ENCODE peak calls at places on chromosomes 16 and 17, in ten cellular contexts. One of them, this sample, is unnamed.
A peak's percentile ranks its signal among the peaks of the same experiment; 100 is the strongest.

GRCh38 chr16:87828071-87828971 is 41.0 kb downstream of the SLC7A5 start:
- DNase-seq in neural crest cell: no peak
- DNase-seq in breast epithelium: no peak
- DNase-seq in upper lobe of right lung: no peak
- DNase-seq in Peyer's patch: no peak
- DNase-seq in psoas muscle: no peak
- DNase-seq in dorsolateral prefrontal cortex: no peak
- DNase-seq in cardiac fibroblast: no peak
- DNase-seq in fibroblast of pulmonary artery: no peak
- DNase-seq in A549: peak; percentile 81
- DNase-seq in this sample: no peak

GRCh38 chr17:44766409-44767038 is 7.7 kb downstream of the ADAM11 start:
- DNase-seq in neural crest cell: no peak
- DNase-seq in psoas muscle: no peak
- DNase-seq in fibroblast of pulmonary artery: no peak
- DNase-seq in dorsolateral prefrontal cortex: no peak
- DNase-seq in A549: no peak
- DNase-seq in cardiac fibroblast: no peak
- DNase-seq in breast epithelium: no peak
- DNase-seq in Peyer's patch: no peak
- DNase-seq in upper lobe of right lung: no peak
- DNase-seq in this sample: no peak

GRCh38 chr17:51668963-51669246 is 408.6 kb downstream of the UTP18 start:
- DNase-seq in A549: no peak
- DNase-seq in upper lobe of right lung: no peak
- DNase-seq in Peyer's patch: no peak
- DNase-seq in psoas muscle: no peak
- DNase-seq in cardiac fibroblast: no peak
- DNase-seq in fibroblast of pulmonary artery: no peak
- DNase-seq in neural crest cell: no peak
- DNase-seq in breast epithelium: no peak
- DNase-seq in dorsolateral prefrontal cortex: no peak
- DNase-seq in this sample: no peak

GRCh38 chr17:44363613-44364159 is at the start of gene FAM171A2:
- DNase-seq in dorsolateral prefrontal cortex: no peak
- DNase-seq in A549: peak; percentile 66
- DNase-seq in neural crest cell: peak; percentile 78
- DNase-seq in cardiac fibroblast: peak; percentile 35
- DNase-seq in breast epithelium: no peak
- DNase-seq in upper lobe of right lung: peak; percentile 84
- DNase-seq in Peyer's patch: peak; percentile 73
- DNase-seq in fibroblast of pulmonary artery: peak; percentile 57
- DNase-seq in psoas muscle: peak; percentile 63
- DNase-seq in this sample: peak; percentile 89

GRCh38 chr16:15553313-15554088 is 89.5 kb downstream of the MARF1 start:
- DNase-seq in psoas muscle: no peak
- DNase-seq in A549: no peak
- DNase-seq in fibroblast of pulmonary artery: no peak
- DNase-seq in neural crest cell: no peak
- DNase-seq in breast epithelium: no peak
- DNase-seq in dorsolateral prefrontal cortex: no peak
- DNase-seq in cardiac fibroblast: peak; percentile 22
- DNase-seq in Peyer's patch: no peak
- DNase-seq in upper lobe of right lung: no peak
- DNase-seq in this sample: no peak

GRCh38 chr16:24077292-24077691 is 178.8 kb upstream of the CACNG3 start:
- DNase-seq in upper lobe of right lung: no peak
- DNase-seq in Peyer's patch: no peak
- DNase-seq in neural crest cell: no peak
- DNase-seq in A549: no peak
- DNase-seq in cardiac fibroblast: no peak
- DNase-seq in breast epithelium: no peak
- DNase-seq in psoas muscle: no peak
- DNase-seq in fibroblast of pulmonary artery: no peak
- DNase-seq in dorsolateral prefrontal cortex: no peak
- DNase-seq in this sample: no peak

GRCh38 chr17:45574376-45574775 is 83.9 kb upstream of the PLEKHM1 start:
- DNase-seq in neural crest cell: no peak
- DNase-seq in A549: peak; percentile 10
- DNase-seq in breast epithelium: no peak
- DNase-seq in Peyer's patch: no peak
- DNase-seq in dorsolateral prefrontal cortex: no peak
- DNase-seq in psoas muscle: no peak
- DNase-seq in upper lobe of right lung: no peak
- DNase-seq in fibroblast of pulmonary artery: peak; percentile 58
- DNase-seq in cardiac fibroblast: peak; percentile 75
- DNase-seq in this sample: no peak

GRCh38 chr17:49588312-49588711 is 12.6 kb downstream of the NXPH3 start:
- DNase-seq in neural crest cell: no peak
- DNase-seq in cardiac fibroblast: no peak
- DNase-seq in breast epithelium: no peak
- DNase-seq in A549: no peak
- DNase-seq in dorsolateral prefrontal cortex: no peak
- DNase-seq in Peyer's patch: no peak
- DNase-seq in psoas muscle: no peak
- DNase-seq in upper lobe of right lung: no peak
- DNase-seq in fibroblast of pulmonary artery: no peak
- DNase-seq in this sample: no peak

GRCh38 chr17:13030459-13031305 is 12.9 kb upstream of the ELAC2 start:
- DNase-seq in cardiac fibroblast: peak; percentile 71
- DNase-seq in upper lobe of right lung: no peak
- DNase-seq in fibroblast of pulmonary artery: peak; percentile 69
- DNase-seq in psoas muscle: no peak
- DNase-seq in neural crest cell: peak; percentile 69
- DNase-seq in A549: peak; percentile 57
- DNase-seq in breast epithelium: no peak
- DNase-seq in dorsolateral prefrontal cortex: no peak
- DNase-seq in Peyer's patch: no peak
- DNase-seq in this sample: peak; percentile 68

GRCh38 chr16:28609631-28610594 is at the start of gene SULT1A1:
- DNase-seq in neural crest cell: no peak
- DNase-seq in upper lobe of right lung: peak; percentile 92
- DNase-seq in psoas muscle: peak; percentile 41
- DNase-seq in cardiac fibroblast: peak; percentile 6
- DNase-seq in fibroblast of pulmonary artery: peak; percentile 60
- DNase-seq in dorsolateral prefrontal cortex: no peak
- DNase-seq in Peyer's patch: peak; percentile 96
- DNase-seq in breast epithelium: peak; percentile 81
- DNase-seq in A549: no peak
- DNase-seq in this sample: no peak

GRCh38 chr17:61837175-61838051 is 25.9 kb downstream of the BRIP1 start:
- DNase-seq in psoas muscle: peak; percentile 21
- DNase-seq in A549: peak; percentile 80
- DNase-seq in fibroblast of pulmonary artery: peak; percentile 87
- DNase-seq in breast epithelium: no peak
- DNase-seq in upper lobe of right lung: no peak
- DNase-seq in neural crest cell: peak; percentile 50
- DNase-seq in dorsolateral prefrontal cortex: no peak
- DNase-seq in cardiac fibroblast: peak; percentile 87
- DNase-seq in Peyer's patch: peak; percentile 58
- DNase-seq in this sample: peak; percentile 26

GRCh38 chr17:50562266-50563094 is 2.0 kb downstream of the CACNA1G start:
- DNase-seq in fibroblast of pulmonary artery: no peak
- DNase-seq in neural crest cell: no peak
- DNase-seq in Peyer's patch: no peak
- DNase-seq in breast epithelium: no peak
- DNase-seq in psoas muscle: no peak
- DNase-seq in cardiac fibroblast: no peak
- DNase-seq in dorsolateral prefrontal cortex: no peak
- DNase-seq in A549: no peak
- DNase-seq in upper lobe of right lung: no peak
- DNase-seq in this sample: no peak

GRCh38 chr16:49618955-49619354 is 237.0 kb downstream of the ZNF423 start:
- DNase-seq in cardiac fibroblast: no peak
- DNase-seq in neural crest cell: no peak
- DNase-seq in fibroblast of pulmonary artery: no peak
- DNase-seq in A549: no peak
- DNase-seq in dorsolateral prefrontal cortex: no peak
- DNase-seq in psoas muscle: no peak
- DNase-seq in breast epithelium: no peak
- DNase-seq in Peyer's patch: no peak
- DNase-seq in upper lobe of right lung: no peak
- DNase-seq in this sample: no peak

GRCh38 chr16:86834451-86835035 is 256.2 kb downstream of the FOXL1 start:
- DNase-seq in cardiac fibroblast: peak; percentile 66
- DNase-seq in neural crest cell: peak; percentile 13
- DNase-seq in A549: peak; percentile 19
- DNase-seq in fibroblast of pulmonary artery: peak; percentile 42
- DNase-seq in breast epithelium: no peak
- DNase-seq in upper lobe of right lung: no peak
- DNase-seq in psoas muscle: no peak
- DNase-seq in Peyer's patch: no peak
- DNase-seq in dorsolateral prefrontal cortex: no peak
- DNase-seq in this sample: no peak

GRCh38 chr17:57485566-57485865 is 229.2 kb downstream of the MSI2 start:
- DNase-seq in neural crest cell: no peak
- DNase-seq in dorsolateral prefrontal cortex: no peak
- DNase-seq in upper lobe of right lung: no peak
- DNase-seq in A549: no peak
- DNase-seq in fibroblast of pulmonary artery: no peak
- DNase-seq in breast epithelium: no peak
- DNase-seq in cardiac fibroblast: no peak
- DNase-seq in Peyer's patch: no peak
- DNase-seq in psoas muscle: no peak
- DNase-seq in this sample: no peak

GRCh38 chr16:61862756-61863155 is 173.5 kb downstream of the CDH8 start:
- DNase-seq in cardiac fibroblast: no peak
- DNase-seq in breast epithelium: no peak
- DNase-seq in fibroblast of pulmonary artery: no peak
- DNase-seq in neural crest cell: no peak
- DNase-seq in upper lobe of right lung: no peak
- DNase-seq in Peyer's patch: no peak
- DNase-seq in psoas muscle: no peak
- DNase-seq in dorsolateral prefrontal cortex: no peak
- DNase-seq in A549: no peak
- DNase-seq in this sample: no peak

GRCh38 chr16:16871196-16871595 is 492.3 kb downstream of the NPIPA7 start:
- DNase-seq in Peyer's patch: no peak
- DNase-seq in fibroblast of pulmonary artery: no peak
- DNase-seq in breast epithelium: no peak
- DNase-seq in dorsolateral prefrontal cortex: no peak
- DNase-seq in psoas muscle: no peak
- DNase-seq in upper lobe of right lung: no peak
- DNase-seq in A549: no peak
- DNase-seq in cardiac fibroblast: no peak
- DNase-seq in neural crest cell: no peak
- DNase-seq in this sample: no peak

GRCh38 chr17:81046770-81047359 is 11.9 kb downstream of the BAIAP2 start:
- DNase-seq in upper lobe of right lung: no peak
- DNase-seq in breast epithelium: no peak
- DNase-seq in dorsolateral prefrontal cortex: no peak
- DNase-seq in fibroblast of pulmonary artery: no peak
- DNase-seq in cardiac fibroblast: no peak
- DNase-seq in psoas muscle: no peak
- DNase-seq in Peyer's patch: no peak
- DNase-seq in neural crest cell: no peak
- DNase-seq in A549: no peak
- DNase-seq in this sample: no peak

GRCh38 chr16:46689492-46690280 is at the start of gene ORC6:
- DNase-seq in psoas muscle: peak; percentile 98
- DNase-seq in dorsolateral prefrontal cortex: peak; percentile 99
- DNase-seq in Peyer's patch: peak; percentile 99
- DNase-seq in upper lobe of right lung: peak; percentile 99
- DNase-seq in neural crest cell: peak; percentile 96
- DNase-seq in breast epithelium: peak; percentile 98
- DNase-seq in cardiac fibroblast: peak; percentile 98
- DNase-seq in A549: peak; percentile 97
- DNase-seq in fibroblast of pulmonary artery: peak; percentile 96
- DNase-seq in this sample: peak; percentile 98
- TF ChIP-seq CTCF in psoas muscle: no peak
- TF ChIP-seq CTCF in dorsolateral prefrontal cortex: peak; percentile 43
- TF ChIP-seq CTCF in Peyer's patch: peak; percentile 44
- TF ChIP-seq CTCF in upper lobe of right lung: peak; percentile 29
- TF ChIP-seq CTCF in neural crest cell: peak; percentile 60
- TF ChIP-seq CTCF in breast epithelium: no peak
- TF ChIP-seq CTCF in cardiac fibroblast: peak; percentile 54
- TF ChIP-seq CTCF in A549: peak; percentile 38
- TF ChIP-seq CTCF in fibroblast of pulmonary artery: peak; percentile 60
- TF ChIP-seq CTCF in this sample: peak; percentile 15

GRCh38 chr17:42282478-42283080 is 5.7 kb upstream of the STAT5A start:
- DNase-seq in upper lobe of right lung: peak; percentile 21
- DNase-seq in dorsolateral prefrontal cortex: no peak
- DNase-seq in breast epithelium: no peak
- DNase-seq in A549: no peak
- DNase-seq in psoas muscle: no peak
- DNase-seq in cardiac fibroblast: no peak
- DNase-seq in Peyer's patch: no peak
- DNase-seq in fibroblast of pulmonary artery: no peak
- DNase-seq in neural crest cell: no peak
- DNase-seq in this sample: no peak
- TF ChIP-seq CTCF in upper lobe of right lung: no peak
- TF ChIP-seq CTCF in dorsolateral prefrontal cortex: no peak
- TF ChIP-seq CTCF in breast epithelium: peak; percentile 22
- TF ChIP-seq CTCF in A549: no peak
- TF ChIP-seq CTCF in psoas muscle: no peak
- TF ChIP-seq CTCF in cardiac fibroblast: no peak
- TF ChIP-seq CTCF in Peyer's patch: no peak
- TF ChIP-seq CTCF in fibroblast of pulmonary artery: no peak
- TF ChIP-seq CTCF in neural crest cell: no peak
- TF ChIP-seq CTCF in this sample: peak; percentile 20

GRCh38 chr17:42051645-42052044 is 1.2 kb upstream of the C17orf113 start:
- DNase-seq in fibroblast of pulmonary artery: no peak
- DNase-seq in neural crest cell: no peak
- DNase-seq in cardiac fibroblast: no peak
- DNase-seq in dorsolateral prefrontal cortex: no peak
- DNase-seq in Peyer's patch: no peak
- DNase-seq in upper lobe of right lung: no peak
- DNase-seq in A549: no peak
- DNase-seq in breast epithelium: no peak
- DNase-seq in psoas muscle: no peak
- DNase-seq in this sample: no peak
- TF ChIP-seq CTCF in fibroblast of pulmonary artery: no peak
- TF ChIP-seq CTCF in neural crest cell: no peak
- TF ChIP-seq CTCF in cardiac fibroblast: no peak
- TF ChIP-seq CTCF in dorsolateral prefrontal cortex: no peak
- TF ChIP-seq CTCF in Peyer's patch: no peak
- TF ChIP-seq CTCF in upper lobe of right lung: no peak
- TF ChIP-seq CTCF in A549: no peak
- TF ChIP-seq CTCF in breast epithelium: no peak
- TF ChIP-seq CTCF in psoas muscle: no peak
- TF ChIP-seq CTCF in this sample: no peak

DNA sequence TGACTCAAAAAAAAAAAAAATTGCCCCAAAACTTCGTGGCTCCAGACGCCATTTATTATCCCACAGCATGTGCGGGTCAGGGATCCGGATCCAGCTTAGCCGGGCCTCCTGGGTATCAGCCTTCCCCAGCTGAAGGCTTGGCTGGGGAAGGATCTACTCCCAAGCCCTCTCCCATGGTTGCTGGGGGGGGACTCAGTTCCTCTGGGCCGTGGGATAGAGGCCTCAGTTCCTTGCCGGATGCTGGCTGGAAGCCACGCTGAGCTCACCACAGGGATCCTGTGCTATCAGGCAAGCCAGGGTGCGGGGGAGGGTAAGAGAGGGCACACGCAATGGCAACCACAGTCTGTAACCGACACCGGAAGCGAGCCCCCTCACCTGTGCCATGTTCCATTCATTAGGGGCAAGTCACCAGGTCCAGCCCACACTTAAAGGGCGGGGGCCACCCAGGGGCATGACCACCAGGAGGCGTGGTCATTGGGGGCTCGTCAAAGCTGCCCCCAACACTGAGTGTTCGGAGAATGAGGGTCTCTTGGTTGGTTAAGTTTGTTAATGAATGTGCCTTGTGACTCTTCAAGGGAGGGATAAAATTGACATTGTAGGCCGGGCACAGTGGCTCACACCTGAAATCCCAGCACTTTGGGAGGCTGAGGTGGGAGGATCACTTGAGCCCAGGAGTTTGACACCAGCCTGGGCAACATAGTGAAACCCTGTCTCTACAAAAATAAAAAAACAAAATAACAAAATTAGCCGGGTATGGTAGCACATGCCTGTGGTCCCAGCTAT is 210.0 kb upstream of the GSE1 start:
- DNase-seq in Peyer's patch: no peak
- DNase-seq in fibroblast of pulmonary artery: peak; percentile 84
- DNase-seq in dorsolateral prefrontal cortex: peak; percentile 8
- DNase-seq in A549: no peak
- DNase-seq in breast epithelium: no peak
- DNase-seq in upper lobe of right lung: peak; percentile 63
- DNase-seq in psoas muscle: peak; percentile 48
- DNase-seq in neural crest cell: no peak
- DNase-seq in cardiac fibroblast: peak; percentile 47
- DNase-seq in this sample: no peak
- TF ChIP-seq CTCF in Peyer's patch: no peak
- TF ChIP-seq CTCF in fibroblast of pulmonary artery: no peak
- TF ChIP-seq CTCF in dorsolateral prefrontal cortex: no peak
- TF ChIP-seq CTCF in A549: no peak
- TF ChIP-seq CTCF in breast epithelium: no peak
- TF ChIP-seq CTCF in upper lobe of right lung: no peak
- TF ChIP-seq CTCF in psoas muscle: no peak
- TF ChIP-seq CTCF in neural crest cell: no peak
- TF ChIP-seq CTCF in cardiac fibroblast: no peak
- TF ChIP-seq CTCF in this sample: no peak

This sample was measured in mesothelial cell of epicardium.